ENCODE peak calls at places on chromosomes 1 and 21, in five cellular contexts. One of them, this sample, is unnamed.

GRCh38 chr1:1760715-1761114 is 17.6 kb downstream of the NADK start:
- DNase-seq in iris pigment epithelial cell: no peak
- DNase-seq in NCI-H446 treated with DMSO at 0.1 percent for 48 hours: no peak
- DNase-seq in effector memory CD8-positive, alpha-beta T cell: no peak
- DNase-seq in ecto neural progenitor cell: no peak
- DNase-seq in this sample: no peak

GRCh38 chr1:3496916-3497315 is 42.5 kb downstream of the ARHGEF16 start:
- DNase-seq in NCI-H446 treated with DMSO at 0.1 percent for 48 hours: no peak
- DNase-seq in effector memory CD8-positive, alpha-beta T cell: no peak
- DNase-seq in iris pigment epithelial cell: no peak
- DNase-seq in ecto neural progenitor cell: no peak
- DNase-seq in this sample: no peak

GRCh38 chr21:44299458-44300261 is at the start of gene PFKL:
- DNase-seq in effector memory CD8-positive, alpha-beta T cell: peak
- DNase-seq in NCI-H446 treated with DMSO at 0.1 percent for 48 hours: no peak
- DNase-seq in ecto neural progenitor cell: peak
- DNase-seq in iris pigment epithelial cell: peak
- DNase-seq in this sample: peak

GRCh38 chr1:19367584-19368041 is 55.5 kb downstream of the SLC66A1 start:
- DNase-seq in NCI-H446 treated with DMSO at 0.1 percent for 48 hours: no peak
- DNase-seq in effector memory CD8-positive, alpha-beta T cell: no peak
- DNase-seq in iris pigment epithelial cell: no peak
- DNase-seq in ecto neural progenitor cell: no peak
- DNase-seq in this sample: no peak

GRCh38 chr1:23169727-23170335 is 1.2 kb upstream of the LUZP1 start:
- DNase-seq in effector memory CD8-positive, alpha-beta T cell: no peak
- DNase-seq in iris pigment epithelial cell: peak
- DNase-seq in ecto neural progenitor cell: no peak
- DNase-seq in NCI-H446 treated with DMSO at 0.1 percent for 48 hours: peak
- DNase-seq in this sample: no peak

GRCh38 chr1:246587606-246588005 is 21.4 kb downstream of the CNST start:
- DNase-seq in iris pigment epithelial cell: peak
- DNase-seq in NCI-H446 treated with DMSO at 0.1 percent for 48 hours: no peak
- DNase-seq in ecto neural progenitor cell: no peak
- DNase-seq in effector memory CD8-positive, alpha-beta T cell: no peak
- DNase-seq in this sample: no peak

GRCh38 chr21:39141502-39141901 is 41.7 kb downstream of the PSMG1 start:
- DNase-seq in NCI-H446 treated with DMSO at 0.1 percent for 48 hours: no peak
- DNase-seq in iris pigment epithelial cell: peak
- DNase-seq in ecto neural progenitor cell: no peak
- DNase-seq in effector memory CD8-positive, alpha-beta T cell: no peak
- DNase-seq in this sample: no peak

GRCh38 chr1:64839732-64840405 is 95.0 kb downstream of the RAVER2 start:
- DNase-seq in iris pigment epithelial cell: no peak
- DNase-seq in NCI-H446 treated with DMSO at 0.1 percent for 48 hours: no peak
- DNase-seq in ecto neural progenitor cell: no peak
- DNase-seq in effector memory CD8-positive, alpha-beta T cell: no peak
- DNase-seq in this sample: no peak

GRCh38 chr1:208357663-208358507 is 113.7 kb upstream of the PLXNA2 start:
- DNase-seq in ecto neural progenitor cell: no peak
- DNase-seq in iris pigment epithelial cell: no peak
- DNase-seq in effector memory CD8-positive, alpha-beta T cell: no peak
- DNase-seq in NCI-H446 treated with DMSO at 0.1 percent for 48 hours: no peak
- DNase-seq in this sample: no peak

GRCh38 chr1:156801409-156802121 is 15.1 kb downstream of the SH2D2A start:
- DNase-seq in effector memory CD8-positive, alpha-beta T cell: no peak
- DNase-seq in ecto neural progenitor cell: no peak
- DNase-seq in NCI-H446 treated with DMSO at 0.1 percent for 48 hours: no peak
- DNase-seq in iris pigment epithelial cell: peak
- DNase-seq in this sample: no peak

GRCh38 chr21:35437941-35438340 is 388.8 kb upstream of the RUNX1 start:
- DNase-seq in NCI-H446 treated with DMSO at 0.1 percent for 48 hours: no peak
- DNase-seq in effector memory CD8-positive, alpha-beta T cell: no peak
- DNase-seq in ecto neural progenitor cell: no peak
- DNase-seq in iris pigment epithelial cell: no peak
- DNase-seq in this sample: no peak

GRCh38 chr1:3614755-3615742 is 3.7 kb upstream of the MEGF6 start:
- DNase-seq in ecto neural progenitor cell: peak
- DNase-seq in NCI-H446 treated with DMSO at 0.1 percent for 48 hours: no peak
- DNase-seq in effector memory CD8-positive, alpha-beta T cell: no peak
- DNase-seq in iris pigment epithelial cell: peak
- DNase-seq in this sample: no peak

GRCh38 chr1:205244383-205244782 is 16.6 kb downstream of the TMCC2 start:
- DNase-seq in effector memory CD8-positive, alpha-beta T cell: no peak
- DNase-seq in iris pigment epithelial cell: no peak
- DNase-seq in NCI-H446 treated with DMSO at 0.1 percent for 48 hours: no peak
- DNase-seq in ecto neural progenitor cell: no peak
- DNase-seq in this sample: no peak

GRCh38 chr1:175402336-175402735 is 209.8 kb upstream of the KIAA0040 start:
- DNase-seq in NCI-H446 treated with DMSO at 0.1 percent for 48 hours: no peak
- DNase-seq in iris pigment epithelial cell: no peak
- DNase-seq in ecto neural progenitor cell: no peak
- DNase-seq in effector memory CD8-positive, alpha-beta T cell: no peak
- DNase-seq in this sample: no peak

GRCh38 chr21:16302851-16303282 is 573.1 kb downstream of the USP25 start:
- DNase-seq in ecto neural progenitor cell: no peak
- DNase-seq in effector memory CD8-positive, alpha-beta T cell: no peak
- DNase-seq in NCI-H446 treated with DMSO at 0.1 percent for 48 hours: no peak
- DNase-seq in iris pigment epithelial cell: peak
- DNase-seq in this sample: no peak

GRCh38 chr1:18922848-18923475 is 20.6 kb upstream of the ALDH4A1 start:
- DNase-seq in iris pigment epithelial cell: no peak
- DNase-seq in ecto neural progenitor cell: no peak
- DNase-seq in NCI-H446 treated with DMSO at 0.1 percent for 48 hours: no peak
- DNase-seq in effector memory CD8-positive, alpha-beta T cell: no peak
- DNase-seq in this sample: no peak

GRCh38 chr1:201020647-201021332 is 2.7 kb downstream of the KIF21B start:
- DNase-seq in ecto neural progenitor cell: peak
- DNase-seq in effector memory CD8-positive, alpha-beta T cell: no peak
- DNase-seq in NCI-H446 treated with DMSO at 0.1 percent for 48 hours: no peak
- DNase-seq in iris pigment epithelial cell: peak
- DNase-seq in this sample: no peak

GRCh38 chr1:56416385-56416972 is 162.9 kb downstream of the PLPP3 start:
- DNase-seq in NCI-H446 treated with DMSO at 0.1 percent for 48 hours: no peak
- DNase-seq in effector memory CD8-positive, alpha-beta T cell: no peak
- DNase-seq in iris pigment epithelial cell: peak
- DNase-seq in ecto neural progenitor cell: no peak
- DNase-seq in this sample: no peak

GRCh38 chr1:219480011-219480410 is 132.9 kb downstream of the ZC3H11B start:
- DNase-seq in NCI-H446 treated with DMSO at 0.1 percent for 48 hours: no peak
- DNase-seq in iris pigment epithelial cell: peak
- DNase-seq in ecto neural progenitor cell: no peak
- DNase-seq in effector memory CD8-positive, alpha-beta T cell: no peak
- DNase-seq in this sample: no peak

GRCh38 chr1:58293388-58293787 is 253.1 kb downstream of the OMA1 start:
- DNase-seq in NCI-H446 treated with DMSO at 0.1 percent for 48 hours: no peak
- DNase-seq in effector memory CD8-positive, alpha-beta T cell: no peak
- DNase-seq in iris pigment epithelial cell: no peak
- DNase-seq in ecto neural progenitor cell: no peak
- DNase-seq in this sample: no peak

GRCh38 chr1:106113851-106114250 is 942.6 kb upstream of the PRMT6 start:
- DNase-seq in effector memory CD8-positive, alpha-beta T cell: no peak
- DNase-seq in iris pigment epithelial cell: no peak
- DNase-seq in ecto neural progenitor cell: no peak
- DNase-seq in NCI-H446 treated with DMSO at 0.1 percent for 48 hours: no peak
- DNase-seq in this sample: no peak

GRCh38 chr1:6235302-6235680 is 473 bp downstream of the ICMT start:
- DNase-seq in NCI-H446 treated with DMSO at 0.1 percent for 48 hours: no peak
- DNase-seq in effector memory CD8-positive, alpha-beta T cell: no peak
- DNase-seq in iris pigment epithelial cell: no peak
- DNase-seq in ecto neural progenitor cell: no peak
- DNase-seq in this sample: no peak

GRCh38 chr1:182473553-182473952 is 23.6 kb downstream of the RGSL1 start:
- DNase-seq in effector memory CD8-positive, alpha-beta T cell: no peak
- DNase-seq in iris pigment epithelial cell: no peak
- DNase-seq in ecto neural progenitor cell: no peak
- DNase-seq in NCI-H446 treated with DMSO at 0.1 percent for 48 hours: no peak
- DNase-seq in this sample: no peak

GRCh38 chr1:1630965-1631792 is 794 bp upstream of the MMP23B start:
- DNase-seq in iris pigment epithelial cell: no peak
- DNase-seq in ecto neural progenitor cell: peak
- DNase-seq in effector memory CD8-positive, alpha-beta T cell: peak
- DNase-seq in NCI-H446 treated with DMSO at 0.1 percent for 48 hours: no peak
- DNase-seq in this sample: peak

GRCh38 chr1:103788377-103788776 is 38.7 kb downstream of the AMY1C start:
- DNase-seq in NCI-H446 treated with DMSO at 0.1 percent for 48 hours: peak
- DNase-seq in effector memory CD8-positive, alpha-beta T cell: no peak
- DNase-seq in iris pigment epithelial cell: peak
- DNase-seq in ecto neural progenitor cell: no peak
- DNase-seq in this sample: no peak